ENCODE peak calls at places on chromosomes 7 and 10, in ten cellular contexts. J is gastrocnemius medialis; W is kidney; X is lung; R is mammary epithelial cell; Q is CD4-positive, alpha-beta memory T cell; P is testis; V is right lobe of liver; D is heart right ventricle; T is SJSA1. F is an unnamed sample.

GRCh38 chr7:38716397-38716796 is 85.2 kb upstream of the AMPH start:
- DNase-seq in J (no peak), W (no peak), X (no peak), R (no peak), Q (no peak), P (no peak), V (no peak), D (no peak), T (no peak), F (no peak)

GRCh38 chr10:67837519-67838314 is at the start of gene DNAJC12:
- DNase-seq in J (no peak), W (no peak), X (no peak), R (no peak), Q (no peak), P (no peak), V (no peak), D (no peak), T (no peak), F (no peak)

GRCh38 chr7:86469680-86470295 is 173.9 kb upstream of the GRM3 start:
- DNase-seq in J (peak; percentile 10), W (no peak), X (peak; percentile 66), R (peak; percentile 59), Q (peak; percentile 39), P (peak; percentile 89), V (peak; percentile 70), D (peak; percentile 13), T (peak; percentile 50), F (peak; percentile 64)

GRCh38 chr7:39539816-39540215 is 26.4 kb upstream of the YAE1 start:
- DNase-seq in J (no peak), W (no peak), X (no peak), R (no peak), Q (no peak), P (no peak), V (no peak), D (no peak), T (no peak), F (no peak)

GRCh38 chr7:96719164-96719563 is 9.5 kb upstream of the SEM1 start:
- DNase-seq in J (no peak), W (no peak), X (no peak), R (no peak), Q (no peak), P (no peak), V (no peak), D (no peak), T (no peak), F (no peak)

GRCh38 chr10:131638481-131639278 is 262.1 kb upstream of the PPP2R2D start:
- DNase-seq in J (no peak), W (peak; percentile 13), X (no peak), R (no peak), Q (no peak), P (no peak), V (no peak), D (no peak), T (no peak), F (no peak)

GRCh38 chr10:4344544-4344994 is 481.4 kb upstream of the AKR1E2 start:
- DNase-seq in J (peak; percentile 77), W (no peak), X (peak; percentile 70), R (peak; percentile 99), Q (no peak), P (peak; percentile 43), V (no peak), D (peak; percentile 72), T (peak; percentile 67), F (no peak)

GRCh38 chr10:86757110-86757790 is 831 bp downstream of the BMPR1A start:
- DNase-seq in J (peak; percentile 53), W (peak; percentile 81), X (peak; percentile 32), R (peak; percentile 51), Q (no peak), P (peak; percentile 66), V (peak; percentile 54), D (peak; percentile 34), T (peak; percentile 72), F (peak; percentile 63)

GRCh38 chr7:128672927-128673517 is 930 bp downstream of the GARIN1A start:
- DNase-seq in J (no peak), W (no peak), X (no peak), R (no peak), Q (no peak), P (no peak), V (no peak), D (no peak), T (peak; percentile 19), F (no peak)

GRCh38 chr7:143485500-143485899 is 7.8 kb downstream of the TAS2R41 start:
- DNase-seq in J (no peak), W (no peak), X (no peak), R (no peak), Q (no peak), P (no peak), V (no peak), D (no peak), T (no peak), F (no peak)

GRCh38 chr7:99035723-99036530 is 108.0 kb downstream of the SMURF1 start:
- DNase-seq in J (no peak), W (no peak), X (no peak), R (no peak), Q (no peak), P (peak; percentile 15), V (no peak), D (no peak), T (no peak), F (no peak)

GRCh38 chr7:50359995-50360925 is 55.7 kb downstream of the IKZF1 start:
- DNase-seq in J (no peak), W (no peak), X (no peak), R (no peak), Q (peak; percentile 94), P (no peak), V (no peak), D (no peak), T (no peak), F (no peak)

GRCh38 chr10:17239276-17239660 is 11.2 kb downstream of the VIM start:
- DNase-seq in J (no peak), W (no peak), X (no peak), R (no peak), Q (no peak), P (no peak), V (no peak), D (no peak), T (no peak), F (no peak)

GRCh38 chr7:25454562-25455031 is 226.3 kb upstream of the NPVF start:
- DNase-seq in J (peak; percentile 63), W (peak; percentile 75), X (no peak), R (no peak), Q (no peak), P (peak; percentile 40), V (no peak), D (peak; percentile 61), T (no peak), F (peak; percentile 47)

GRCh38 chr7:106073701-106074100 is 38.4 kb downstream of the SYPL1 start:
- DNase-seq in J (no peak), W (no peak), X (no peak), R (no peak), Q (no peak), P (no peak), V (no peak), D (no peak), T (no peak), F (no peak)

GRCh38 chr7:106071999-106072714 is 40.0 kb downstream of the SYPL1 start:
- DNase-seq in J (no peak), W (no peak), X (no peak), R (no peak), Q (no peak), P (no peak), V (no peak), D (peak; percentile 73), T (no peak), F (no peak)

GRCh38 chr7:106071356-106071998 is 40.6 kb downstream of the SYPL1 start:
- DNase-seq in J (no peak), W (peak; percentile 86), X (peak; percentile 54), R (no peak), Q (peak; percentile 54), P (no peak), V (no peak), D (no peak), T (no peak), F (peak; percentile 61)

GRCh38 chr7:106074257-106074656 is 37.9 kb downstream of the SYPL1 start:
- DNase-seq in J (no peak), W (no peak), X (no peak), R (no peak), Q (no peak), P (no peak), V (no peak), D (no peak), T (no peak), F (no peak)

DNA sequence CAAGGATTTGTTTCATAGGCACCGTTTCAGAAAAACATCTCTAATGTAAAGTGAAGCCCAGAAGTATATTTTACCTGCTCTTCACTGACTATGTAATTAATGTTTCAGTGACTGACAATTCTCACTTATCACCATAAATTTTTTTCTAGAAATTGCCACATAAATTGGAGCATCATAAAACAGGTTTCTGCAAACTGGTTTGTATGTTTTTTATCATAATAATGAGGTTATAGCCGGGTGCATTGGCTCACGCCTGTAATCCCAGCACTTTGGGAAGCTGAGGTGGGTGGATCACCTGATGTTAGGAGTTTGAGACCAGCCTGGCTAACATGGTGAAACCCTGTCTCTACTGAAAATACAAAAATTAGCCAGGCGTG is 39.4 kb downstream of the SYPL1 start:
- DNase-seq in J (no peak), W (no peak), X (no peak), R (no peak), Q (no peak), P (no peak), V (no peak), D (no peak), T (no peak), F (no peak)
- H3K27ac ChIP-seq in J (no peak overlapping the region), W (no peak overlapping the region), X (no peak overlapping the region), R (no peak overlapping the region), Q (no peak overlapping the region), P (no peak overlapping the region), V (no peak overlapping the region), D (peak overlapping the region; percentile 82), T (no peak overlapping the region), F (no peak overlapping the region)

DNA sequence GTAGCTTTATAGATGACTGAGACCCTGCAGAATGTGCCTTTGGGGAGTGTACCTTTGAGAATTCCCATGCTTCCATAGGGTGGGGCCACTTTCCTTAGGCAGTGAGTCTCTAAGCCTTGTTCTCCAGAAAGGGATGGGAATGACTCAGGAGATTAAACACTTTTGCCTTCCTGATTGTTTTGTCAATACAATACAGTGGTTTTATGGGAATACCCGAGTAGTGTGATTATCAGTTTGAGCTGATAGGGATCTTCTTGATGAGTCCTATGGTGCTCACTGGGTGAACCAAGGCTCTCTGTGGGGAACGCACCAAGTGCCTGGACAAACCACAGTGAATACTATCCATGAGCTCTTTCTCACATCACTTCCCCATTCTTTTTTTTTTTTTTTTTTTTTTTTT is 6.3 kb downstream of the MYOF start:
- DNase-seq in J (no peak), W (no peak), X (no peak), R (peak; percentile 89), Q (no peak), P (no peak), V (no peak), D (no peak), T (peak; percentile 79), F (no peak)
- H3K27ac ChIP-seq in J (no peak overlapping the region), W (no peak overlapping the region), X (no peak overlapping the region), R (peak overlapping the region; percentile 92), Q (no peak overlapping the region), P (no peak overlapping the region), V (no peak overlapping the region), D (no peak overlapping the region), T (peak overlapping the region; percentile 70), F (peak overlapping the region; percentile 43)

GRCh38 chr7:75876126-75876881 is 2.5 kb upstream of the RHBDD2 start:
- DNase-seq in J (no peak), W (peak; percentile 52), X (no peak), R (no peak), Q (no peak), P (no peak), V (no peak), D (no peak), T (no peak), F (no peak)
- H3K27ac ChIP-seq in J (no peak overlapping the region), W (no peak overlapping the region), X (no peak overlapping the region), R (peak overlapping the region; percentile 66), Q (no peak overlapping the region), P (no peak overlapping the region), V (no peak overlapping the region), D (no peak overlapping the region), T (no peak overlapping the region), F (no peak overlapping the region)

GRCh38 chr7:138350701-138351357 is 109.2 kb upstream of the TRIM24 start:
- DNase-seq in J (no peak), W (no peak), X (no peak), R (no peak), Q (no peak), P (no peak), V (no peak), D (no peak), T (no peak), F (no peak)
- H3K27ac ChIP-seq in J (no peak overlapping the region), W (no peak overlapping the region), X (no peak overlapping the region), R (no peak overlapping the region), Q (no peak overlapping the region), P (no peak overlapping the region), V (no peak overlapping the region), D (no peak overlapping the region), T (no peak overlapping the region), F (no peak overlapping the region)